ENCODE peak calls at places on chromosomes 6 and 20, in six cellular contexts. H, R, K, M, Q and O are unnamed samples.

GRCh38 chr6:148999921-149000589 is 253.2 kb downstream of the UST start:
- DNase-seq in Q (peak), H (no peak), K (no peak), R (no peak), M (no peak), O (peak)

GRCh38 chr6:36324191-36324590 is 12.5 kb downstream of the BNIP5 start:
- DNase-seq in R (no peak), Q (no peak), M (no peak), H (no peak), K (no peak), O (no peak)

GRCh38 chr20:958936-959815 is 42.9 kb downstream of the RSPO4 start:
- DNase-seq in H (no peak), M (no peak), Q (no peak), R (no peak), K (no peak), O (no peak)

GRCh38 chr6:113433506-113433991 is 423.6 kb upstream of the MARCKS start:
- DNase-seq in Q (peak), H (no peak), K (no peak), M (peak), R (peak), O (peak)

GRCh38 chr6:39280247-39280731 is 33.9 kb downstream of the KCNK17 start:
- DNase-seq in R (peak), Q (peak), H (no peak), K (no peak), M (no peak), O (peak)

GRCh38 chr6:41080623-41081022 is 7.8 kb downstream of the NFYA start:
- DNase-seq in Q (no peak), M (no peak), R (no peak), H (no peak), K (no peak), O (no peak)

GRCh38 chr6:168292911-168293310 is 26.7 kb downstream of the DACT2 start:
- DNase-seq in H (no peak), K (no peak), M (no peak), R (no peak), Q (no peak), O (no peak)

GRCh38 chr6:96760153-96760687 is 77.1 kb downstream of the GPR63 start:
- DNase-seq in M (no peak), K (no peak), Q (no peak), H (no peak), R (no peak), O (no peak)

GRCh38 chr6:39590994-39591393 is 134.2 kb downstream of the KIF6 start:
- DNase-seq in H (peak), M (no peak), Q (no peak), R (no peak), K (no peak), O (no peak)

GRCh38 chr6:43923376-43924221 is 153.6 kb downstream of the VEGFA start:
- DNase-seq in Q (peak), K (no peak), H (no peak), M (no peak), R (peak), O (peak)

GRCh38 chr6:18415671-18416340 is 28.7 kb downstream of the RNF144B start:
- DNase-seq in Q (no peak), H (no peak), M (no peak), R (no peak), K (no peak), O (no peak)

GRCh38 chr6:63236398-63236817 is 25.1 kb downstream of the FKBP1C start:
- DNase-seq in K (no peak), H (peak), M (no peak), R (no peak), Q (no peak), O (no peak)

GRCh38 chr6:159540152-159540551 is 152.9 kb downstream of the SOD2 start:
- DNase-seq in Q (no peak), K (no peak), R (no peak), H (peak), M (no peak), O (no peak)

GRCh38 chr20:57716202-57716601 is 6.4 kb upstream of the PMEPA1 start:
- DNase-seq in M (no peak), R (peak), Q (peak), K (no peak), H (no peak), O (peak)

GRCh38 chr20:51311636-51312479 is 230.7 kb downstream of the NFATC2 start:
- DNase-seq in R (no peak), Q (peak), K (no peak), H (peak), M (no peak), O (peak)

GRCh38 chr6:107574856-107575255 is 84.9 kb downstream of the SOBP start:
- DNase-seq in R (no peak), M (no peak), K (no peak), H (no peak), Q (no peak), O (no peak)

GRCh38 chr6:81384921-81385320 is 367.6 kb downstream of the TENT5A start:
- DNase-seq in M (no peak), Q (peak), K (no peak), H (no peak), R (no peak), O (no peak)

GRCh38 chr6:52399511-52400315 is 20.4 kb upstream of the EFHC1 start:
- DNase-seq in Q (peak), K (no peak), H (peak), R (no peak), M (no peak), O (peak)

GRCh38 chr6:19142236-19142635 is 694.9 kb upstream of the ID4 start:
- DNase-seq in M (no peak), K (no peak), H (no peak), R (no peak), Q (no peak), O (no peak)

GRCh38 chr20:53425481-53425880 is 168.2 kb downstream of the ZNF217 start:
- DNase-seq in Q (no peak), M (no peak), H (no peak), R (no peak), K (no peak), O (no peak)

GRCh38 chr6:75201901-75202672 is 3.8 kb downstream of the COL12A1 start:
- DNase-seq in K (no peak), M (peak), R (no peak), Q (peak), H (peak), O (no peak)

GRCh38 chr6:7559651-7560385 is 18.3 kb downstream of the DSP start:
- DNase-seq in M (no peak), Q (no peak), H (no peak), R (no peak), K (no peak), O (peak)

GRCh38 chr20:542777-543368 is 717 bp downstream of the CSNK2A1 start:
- DNase-seq in M (no peak), R (no peak), Q (no peak), H (no peak), K (peak), O (peak)

GRCh38 chr20:25280051-25280573 is 32.2 kb downstream of the PYGB start:
- DNase-seq in K (no peak), M (no peak), H (no peak), Q (no peak), R (no peak), O (no peak)

GRCh38 chr6:146770965-146771735 is 172.4 kb downstream of the ADGB start:
- DNase-seq in M (no peak), R (no peak), Q (no peak), H (no peak), K (peak), O (no peak)

GRCh38 chr6:158589371-158589770 is 29.5 kb downstream of the TMEM181 start:
- DNase-seq in K (no peak), R (no peak), M (no peak), Q (no peak), H (no peak), O (no peak)

GRCh38 chr6:140082867-140083297 is 708.4 kb upstream of the CITED2 start:
- DNase-seq in R (peak), K (no peak), Q (peak), M (no peak), H (no peak), O (peak)

GRCh38 chr6:163416380-163416629 is 1.8 kb downstream of the QKI start:
- DNase-seq in R (no peak), M (no peak), K (no peak), H (no peak), Q (peak), O (no peak)

GRCh38 chr6:116376149-116376548 is 5.4 kb downstream of the DSE start:
- DNase-seq in Q (no peak), M (no peak), R (no peak), K (no peak), H (no peak), O (peak)

GRCh38 chr6:148934956-148935355 is 188.1 kb downstream of the UST start:
- DNase-seq in R (no peak), K (no peak), H (no peak), Q (no peak), M (no peak), O (no peak)

GRCh38 chr6:134466751-134467525 is 149.0 kb upstream of the SGK1 start:
- DNase-seq in R (no peak), M (no peak), Q (peak), K (no peak), H (no peak), O (no peak)

GRCh38 chr6:90078513-90079289 is 184.4 kb downstream of the GJA10 start:
- DNase-seq in H (no peak), M (no peak), R (no peak), Q (no peak), K (no peak), O (no peak)

GRCh38 chr20:20286061-20286460 is 81.8 kb upstream of the INSM1 start:
- DNase-seq in Q (no peak), K (no peak), R (no peak), M (no peak), H (no peak), O (no peak)

GRCh38 chr20:57030611-57031600 is 235.5 kb downstream of the BMP7 start:
- DNase-seq in H (no peak), Q (peak), M (peak), K (no peak), R (no peak), O (no peak)

GRCh38 chr6:82374481-82374880 is 10.9 kb downstream of the TPBG start:
- DNase-seq in R (no peak), Q (no peak), M (no peak), K (no peak), H (no peak), O (no peak)

GRCh38 chr6:85966859-85967258 is 324.2 kb upstream of the SYNCRIP start:
- DNase-seq in Q (peak), K (no peak), R (no peak), M (no peak), H (no peak), O (no peak)

GRCh38 chr6:78619016-78619415 is 248.3 kb upstream of the IRAK1BP1 start:
- DNase-seq in Q (peak), K (no peak), H (no peak), R (no peak), M (no peak), O (no peak)